ENCODE peak calls at places on chromosomes 13 and 19, in five cellular contexts. One of them, this sample, is unnamed. For H3K4me1 and H3K9me3, the result is how much of the 10 kb centered on the place peaks cover.

GRCh38 chr13:45333973-45334922 is 6.7 kb downstream of the TPT1 start:
- DNase-seq in body of pancreas: no peak
- DNase-seq in Caco-2: no peak
- DNase-seq in adrenal gland: no peak
- DNase-seq in uterus: no peak
- DNase-seq in this sample: no peak

GRCh38 chr19:48487944-48488343 is 18.8 kb downstream of the CYTH2 start:
- DNase-seq in Caco-2: no peak
- DNase-seq in adrenal gland: peak
- DNase-seq in body of pancreas: peak
- DNase-seq in uterus: no peak
- DNase-seq in this sample: peak

GRCh38 chr13:99419591-99420243 is 81.6 kb upstream of the TM9SF2 start:
- DNase-seq in adrenal gland: no peak
- DNase-seq in Caco-2: no peak
- DNase-seq in body of pancreas: no peak
- DNase-seq in uterus: no peak
- DNase-seq in this sample: no peak

GRCh38 chr19:2569596-2570465 is 93.9 kb downstream of the GADD45B start:
- DNase-seq in uterus: no peak
- DNase-seq in body of pancreas: no peak
- DNase-seq in adrenal gland: no peak
- DNase-seq in Caco-2: no peak
- DNase-seq in this sample: no peak

GRCh38 chr19:40610396-40611064 is 9.4 kb downstream of the LTBP4 start:
- DNase-seq in body of pancreas: peak
- DNase-seq in adrenal gland: peak
- DNase-seq in uterus: no peak
- DNase-seq in Caco-2: no peak
- DNase-seq in this sample: peak

GRCh38 chr19:13956365-13956744 is 4.0 kb downstream of the DCAF15 start:
- DNase-seq in uterus: no peak
- DNase-seq in Caco-2: no peak
- DNase-seq in adrenal gland: no peak
- DNase-seq in body of pancreas: no peak
- DNase-seq in this sample: no peak

GRCh38 chr13:98842074-98842473 is 89.6 kb upstream of the SLC15A1 start:
- DNase-seq in body of pancreas: no peak
- DNase-seq in Caco-2: peak
- DNase-seq in uterus: no peak
- DNase-seq in adrenal gland: no peak
- DNase-seq in this sample: no peak

GRCh38 chr19:40236366-40236765 is 9.9 kb upstream of the CCNP start:
- DNase-seq in Caco-2: no peak
- DNase-seq in uterus: no peak
- DNase-seq in body of pancreas: no peak
- DNase-seq in adrenal gland: no peak
- DNase-seq in this sample: no peak

GRCh38 chr13:77740931-77741586 is 43.6 kb downstream of the SLAIN1 start:
- DNase-seq in body of pancreas: no peak
- DNase-seq in adrenal gland: no peak
- DNase-seq in uterus: no peak
- DNase-seq in Caco-2: no peak
- DNase-seq in this sample: no peak

GRCh38 chr19:56837892-56838679 is 2.4 kb downstream of the PEG3 start:
- DNase-seq in uterus: peak
- DNase-seq in Caco-2: no peak
- DNase-seq in adrenal gland: peak
- DNase-seq in body of pancreas: peak
- DNase-seq in this sample: peak

GRCh38 chr13:100589178-100589725 is 663 bp upstream of the GGACT start:
- DNase-seq in body of pancreas: no peak
- DNase-seq in adrenal gland: no peak
- DNase-seq in uterus: no peak
- DNase-seq in Caco-2: no peak
- DNase-seq in this sample: no peak

GRCh38 chr13:41652735-41653361 is 195.5 kb downstream of the RGCC start:
- DNase-seq in uterus: no peak
- DNase-seq in adrenal gland: peak
- DNase-seq in body of pancreas: peak
- DNase-seq in Caco-2: peak
- DNase-seq in this sample: no peak

GRCh38 chr19:38351865-38352395 is 16.3 kb downstream of the CATSPERG start:
- DNase-seq in body of pancreas: no peak
- DNase-seq in uterus: no peak
- DNase-seq in Caco-2: no peak
- DNase-seq in adrenal gland: no peak
- DNase-seq in this sample: no peak

GRCh38 chr13:113526466-113527220 is 36.1 kb upstream of the DCUN1D2 start:
- DNase-seq in uterus: no peak
- DNase-seq in body of pancreas: no peak
- DNase-seq in Caco-2: no peak
- DNase-seq in adrenal gland: no peak
- DNase-seq in this sample: peak

GRCh38 chr13:114113961-114114360 is 18.5 kb downstream of the RASA3 start:
- DNase-seq in Caco-2: no peak
- DNase-seq in adrenal gland: no peak
- DNase-seq in body of pancreas: no peak
- DNase-seq in uterus: no peak
- DNase-seq in this sample: peak

GRCh38 chr13:39232401-39232980 is 194.2 kb downstream of the NHLRC3 start:
- DNase-seq in uterus: no peak
- DNase-seq in adrenal gland: no peak
- DNase-seq in body of pancreas: no peak
- DNase-seq in Caco-2: no peak
- DNase-seq in this sample: no peak

GRCh38 chr13:46295531-46296464 is 84.1 kb downstream of the LRRC63 start:
- DNase-seq in adrenal gland: peak
- DNase-seq in body of pancreas: peak
- DNase-seq in Caco-2: no peak
- DNase-seq in uterus: no peak
- DNase-seq in this sample: no peak

GRCh38 chr13:51997641-51998330 is 13.5 kb downstream of the ATP7B start:
- DNase-seq in Caco-2: peak
- DNase-seq in adrenal gland: no peak
- DNase-seq in uterus: no peak
- DNase-seq in body of pancreas: peak
- DNase-seq in this sample: no peak

GRCh38 chr19:51467864-51468544 is 9.8 kb upstream of the SIGLEC8 start:
- DNase-seq in body of pancreas: no peak
- DNase-seq in adrenal gland: no peak
- DNase-seq in Caco-2: no peak
- DNase-seq in uterus: no peak
- DNase-seq in this sample: no peak

GRCh38 chr13:29454931-29455481 is 140.5 kb downstream of the SLC7A1 start:
- DNase-seq in body of pancreas: no peak
- DNase-seq in Caco-2: peak
- DNase-seq in adrenal gland: no peak
- DNase-seq in uterus: no peak
- DNase-seq in this sample: no peak
- TF ChIP-seq CTCF in body of pancreas: no peak
- TF ChIP-seq CTCF in Caco-2: peak
- TF ChIP-seq CTCF in adrenal gland: no peak
- TF ChIP-seq CTCF in uterus: no peak
- TF ChIP-seq CTCF in this sample: no peak

GRCh38 chr19:45774765-45775164 is 5.7 kb upstream of the SIX5 start:
- DNase-seq in adrenal gland: no peak
- DNase-seq in Caco-2: peak
- DNase-seq in body of pancreas: no peak
- DNase-seq in uterus: no peak
- DNase-seq in this sample: peak

GRCh38 chr19:45779231-45780145 is 2.8 kb downstream of the DMPK start:
- DNase-seq in adrenal gland: peak
- DNase-seq in body of pancreas: peak
- DNase-seq in Caco-2: peak
- DNase-seq in uterus: peak
- DNase-seq in this sample: peak

GRCh38 chr19:45780146-45780447 is 2.2 kb downstream of the DMPK start:
- DNase-seq in body of pancreas: no peak
- DNase-seq in Caco-2: no peak
- DNase-seq in adrenal gland: no peak
- DNase-seq in uterus: no peak
- DNase-seq in this sample: no peak

GRCh38 chr19:45778010-45778671 is 4.1 kb downstream of the DMPK start:
- DNase-seq in uterus: no peak
- DNase-seq in adrenal gland: no peak
- DNase-seq in Caco-2: no peak
- DNase-seq in body of pancreas: no peak
- DNase-seq in this sample: no peak

GRCh38 chr19:45777395-45777961 is 4.8 kb downstream of the DMPK start:
- DNase-seq in adrenal gland: no peak
- DNase-seq in uterus: no peak
- DNase-seq in body of pancreas: no peak
- DNase-seq in Caco-2: no peak
- DNase-seq in this sample: peak
- H3K4me1 ChIP-seq in adrenal gland: under half
- H3K4me1 ChIP-seq in uterus: under half
- H3K4me1 ChIP-seq in body of pancreas: half or more
- H3K4me1 ChIP-seq in Caco-2: under half
- H3K4me1 ChIP-seq in this sample: under half

GRCh38 chr13:19158006-19158405 is 23.6 kb downstream of the TUBA3C start:
- DNase-seq in body of pancreas: no peak
- DNase-seq in adrenal gland: no peak
- DNase-seq in uterus: no peak
- DNase-seq in Caco-2: no peak
- DNase-seq in this sample: no peak

GRCh38 chr13:19158526-19158925 is 23.1 kb downstream of the TUBA3C start:
- DNase-seq in Caco-2: no peak
- DNase-seq in adrenal gland: no peak
- DNase-seq in uterus: no peak
- DNase-seq in body of pancreas: no peak
- DNase-seq in this sample: peak

GRCh38 chr13:19159181-19159580 is 22.4 kb downstream of the TUBA3C start:
- DNase-seq in uterus: no peak
- DNase-seq in body of pancreas: no peak
- DNase-seq in Caco-2: no peak
- DNase-seq in adrenal gland: no peak
- DNase-seq in this sample: peak

GRCh38 chr13:19159761-19160420 is 21.7 kb downstream of the TUBA3C start:
- DNase-seq in adrenal gland: no peak
- DNase-seq in body of pancreas: no peak
- DNase-seq in uterus: no peak
- DNase-seq in Caco-2: no peak
- DNase-seq in this sample: no peak

GRCh38 chr13:19161308-19161707 is 20.3 kb downstream of the TUBA3C start:
- DNase-seq in Caco-2: no peak
- DNase-seq in uterus: no peak
- DNase-seq in body of pancreas: no peak
- DNase-seq in adrenal gland: no peak
- DNase-seq in this sample: peak
- H3K9me3 ChIP-seq in Caco-2: under half
- H3K9me3 ChIP-seq in uterus: under half
- H3K9me3 ChIP-seq in body of pancreas: under half
- H3K9me3 ChIP-seq in adrenal gland: under half
- H3K9me3 ChIP-seq in this sample: under half

DNA sequence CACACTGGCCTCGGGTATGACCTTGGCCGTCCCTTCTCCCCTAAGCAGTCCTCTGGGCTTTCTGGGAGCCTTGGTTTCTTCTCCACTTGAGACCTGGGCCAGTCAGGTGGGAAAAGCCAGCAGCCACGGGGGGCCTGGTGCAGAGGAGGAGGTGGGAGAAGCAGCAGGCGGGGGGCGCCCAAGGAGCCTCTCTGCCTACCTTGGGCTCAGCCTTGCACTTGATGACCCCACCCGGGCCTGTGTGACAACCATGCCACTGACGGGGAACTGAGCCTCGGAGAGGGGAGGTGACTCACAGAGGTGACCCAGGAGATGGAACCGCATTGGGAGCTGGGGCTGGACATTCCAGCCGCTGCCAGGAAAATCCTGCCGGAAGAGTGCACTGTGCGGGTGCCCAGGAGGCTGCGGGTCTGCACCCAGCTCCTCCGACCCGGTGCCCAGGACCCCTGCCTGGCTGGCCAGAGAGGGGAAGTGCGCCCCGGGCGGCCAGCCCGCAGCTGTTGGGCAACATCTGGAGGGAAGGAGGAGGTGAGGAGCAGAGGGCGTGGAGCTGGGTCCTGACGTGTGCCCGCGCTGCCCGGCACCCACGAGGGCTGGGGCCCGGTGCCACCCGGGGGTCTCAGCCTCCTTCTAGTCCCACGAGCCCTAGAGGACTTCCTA is 23.4 kb upstream of the SLC7A10 start:
- DNase-seq in body of pancreas: peak
- DNase-seq in uterus: no peak
- DNase-seq in Caco-2: peak
- DNase-seq in adrenal gland: no peak
- DNase-seq in this sample: peak
- TF ChIP-seq CTCF in body of pancreas: no peak
- TF ChIP-seq CTCF in uterus: no peak
- TF ChIP-seq CTCF in Caco-2: no peak
- TF ChIP-seq CTCF in adrenal gland: no peak
- TF ChIP-seq CTCF in this sample: peak

GRCh38 chr19:17098326-17098725 is 22.7 kb downstream of the MYO9B start:
- DNase-seq in adrenal gland: no peak
- DNase-seq in Caco-2: no peak
- DNase-seq in uterus: no peak
- DNase-seq in body of pancreas: no peak
- DNase-seq in this sample: no peak
- H3K4me1 ChIP-seq in adrenal gland: under half
- H3K4me1 ChIP-seq in Caco-2: under half
- H3K4me1 ChIP-seq in uterus: under half
- H3K4me1 ChIP-seq in body of pancreas: under half
- H3K4me1 ChIP-seq in this sample: under half